ENCODE peak calls at places on chromosomes 1 and 21, in four cellular contexts. One of them, this sample, is unnamed.

GRCh38 chr21:45423201-45423955 is 18.4 kb downstream of the COL18A1 start:
- DNase-seq in heart right ventricle: peak
- DNase-seq in right cardiac atrium: peak
- DNase-seq in HCT116: no peak
- DNase-seq in this sample: no peak

GRCh38 chr1:31145581-31146117 is 80.1 kb upstream of the PUM1 start:
- DNase-seq in heart right ventricle: no peak
- DNase-seq in right cardiac atrium: no peak
- DNase-seq in HCT116: no peak
- DNase-seq in this sample: no peak

GRCh38 chr1:247322849-247323586 is 8.6 kb downstream of the ZNF496 start:
- DNase-seq in heart right ventricle: no peak
- DNase-seq in right cardiac atrium: no peak
- DNase-seq in HCT116: no peak
- DNase-seq in this sample: no peak

GRCh38 chr1:63914706-63915105 is 140.9 kb downstream of the ROR1 start:
- DNase-seq in heart right ventricle: no peak
- DNase-seq in right cardiac atrium: no peak
- DNase-seq in HCT116: no peak
- DNase-seq in this sample: no peak

GRCh38 chr21:39736716-39737115 is 8.3 kb upstream of the IGSF5 start:
- DNase-seq in heart right ventricle: no peak
- DNase-seq in right cardiac atrium: no peak
- DNase-seq in HCT116: no peak
- DNase-seq in this sample: no peak

GRCh38 chr1:5460974-5461373 is 531.3 kb downstream of the NPHP4 start:
- DNase-seq in heart right ventricle: no peak
- DNase-seq in right cardiac atrium: no peak
- DNase-seq in HCT116: no peak
- DNase-seq in this sample: no peak

GRCh38 chr1:52554756-52555155 is 1.9 kb upstream of the TUT4 start:
- DNase-seq in heart right ventricle: no peak
- DNase-seq in right cardiac atrium: no peak
- DNase-seq in HCT116: no peak
- DNase-seq in this sample: no peak

GRCh38 chr1:6099297-6099696 is 53.6 kb downstream of the KCNAB2 start:
- DNase-seq in heart right ventricle: no peak
- DNase-seq in right cardiac atrium: no peak
- DNase-seq in HCT116: no peak
- DNase-seq in this sample: no peak

GRCh38 chr21:25963186-25963585 is 207.4 kb downstream of the APP start:
- DNase-seq in heart right ventricle: no peak
- DNase-seq in right cardiac atrium: no peak
- DNase-seq in HCT116: peak
- DNase-seq in this sample: peak

GRCh38 chr1:228544021-228544850 is 57.1 kb downstream of the RNF187 start:
- DNase-seq in heart right ventricle: no peak
- DNase-seq in right cardiac atrium: no peak
- DNase-seq in HCT116: peak
- DNase-seq in this sample: no peak

GRCh38 chr1:196897158-196897828 is 9.4 kb downstream of the CFHR4 start:
- DNase-seq in heart right ventricle: no peak
- DNase-seq in right cardiac atrium: peak
- DNase-seq in HCT116: no peak
- DNase-seq in this sample: no peak

GRCh38 chr1:57061369-57061768 is 95.6 kb upstream of the C8B start:
- DNase-seq in heart right ventricle: no peak
- DNase-seq in right cardiac atrium: no peak
- DNase-seq in HCT116: no peak
- DNase-seq in this sample: no peak

GRCh38 chr1:43786975-43787374 is 79.6 kb downstream of the ST3GAL3 start:
- DNase-seq in heart right ventricle: no peak
- DNase-seq in right cardiac atrium: no peak
- DNase-seq in HCT116: no peak
- DNase-seq in this sample: no peak

GRCh38 chr1:46065405-46065804 is 67.0 kb downstream of the PIK3R3 start:
- DNase-seq in heart right ventricle: no peak
- DNase-seq in right cardiac atrium: no peak
- DNase-seq in HCT116: peak
- DNase-seq in this sample: no peak

GRCh38 chr1:8625981-8626898 is 191.2 kb downstream of the RERE start:
- DNase-seq in heart right ventricle: no peak
- DNase-seq in right cardiac atrium: no peak
- DNase-seq in HCT116: peak
- DNase-seq in this sample: no peak

GRCh38 chr1:228379165-228379460 is 27.5 kb downstream of the TRIM11 start:
- DNase-seq in heart right ventricle: peak
- DNase-seq in right cardiac atrium: peak
- DNase-seq in HCT116: no peak
- DNase-seq in this sample: no peak

GRCh38 chr1:154557939-154558609 is 388 bp downstream of the UBE2Q1 start:
- DNase-seq in heart right ventricle: peak
- DNase-seq in right cardiac atrium: peak
- DNase-seq in HCT116: no peak
- DNase-seq in this sample: no peak

GRCh38 chr1:42943166-42943565 is 15.5 kb downstream of the SLC2A1 start:
- DNase-seq in heart right ventricle: peak
- DNase-seq in right cardiac atrium: no peak
- DNase-seq in HCT116: peak
- DNase-seq in this sample: no peak

GRCh38 chr1:41704189-41704588 is 214.5 kb downstream of the HIVEP3 start:
- DNase-seq in heart right ventricle: no peak
- DNase-seq in right cardiac atrium: no peak
- DNase-seq in HCT116: no peak
- DNase-seq in this sample: no peak

GRCh38 chr1:176987016-176987415 is 177.5 kb downstream of the ASTN1 start:
- DNase-seq in heart right ventricle: no peak
- DNase-seq in right cardiac atrium: no peak
- DNase-seq in HCT116: no peak
- DNase-seq in this sample: no peak

GRCh38 chr1:234139966-234140365 is 233.3 kb upstream of the COA6 start:
- DNase-seq in heart right ventricle: no peak
- DNase-seq in right cardiac atrium: no peak
- DNase-seq in HCT116: no peak
- DNase-seq in this sample: peak

GRCh38 chr1:67170751-67171573 is 4.7 kb downstream of the IL23R start:
- DNase-seq in heart right ventricle: no peak
- DNase-seq in right cardiac atrium: no peak
- DNase-seq in HCT116: no peak
- DNase-seq in this sample: no peak

GRCh38 chr1:175154595-175155472 is 37.7 kb downstream of the KIAA0040 start:
- DNase-seq in heart right ventricle: peak
- DNase-seq in right cardiac atrium: peak
- DNase-seq in HCT116: peak
- DNase-seq in this sample: peak

GRCh38 chr1:58570817-58571216 is 6.2 kb downstream of the TACSTD2 start:
- DNase-seq in heart right ventricle: no peak
- DNase-seq in right cardiac atrium: no peak
- DNase-seq in HCT116: no peak
- DNase-seq in this sample: no peak

GRCh38 chr1:28718601-28719331 is 18.0 kb upstream of the YTHDF2 start:
- DNase-seq in heart right ventricle: no peak
- DNase-seq in right cardiac atrium: no peak
- DNase-seq in HCT116: no peak
- DNase-seq in this sample: no peak

GRCh38 chr1:69263982-69264381 is 303.7 kb upstream of the LRRC7 start:
- DNase-seq in heart right ventricle: no peak
- DNase-seq in right cardiac atrium: peak
- DNase-seq in HCT116: no peak
- DNase-seq in this sample: no peak

DNA sequence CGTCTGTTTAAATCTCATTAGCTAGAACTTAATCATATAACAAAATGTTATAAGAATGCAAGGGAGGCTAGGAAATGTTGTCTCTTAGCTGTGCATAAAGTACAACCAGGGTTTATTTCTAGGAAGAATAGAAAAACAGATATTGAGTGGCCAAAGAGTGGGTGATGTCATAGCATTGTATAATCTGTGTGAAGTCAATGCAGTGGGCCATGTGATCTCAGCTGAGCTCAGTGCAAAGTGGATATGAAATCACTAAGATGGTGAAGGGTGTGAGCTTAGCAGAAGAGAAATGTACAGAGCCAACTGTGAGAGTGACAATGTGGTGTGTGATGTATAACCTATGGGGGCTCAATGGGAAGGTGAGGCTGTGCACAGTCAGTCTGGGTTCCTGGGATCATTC is 29.7 kb upstream of the DUSP23 start:
- DNase-seq in heart right ventricle: no peak
- DNase-seq in right cardiac atrium: no peak
- DNase-seq in HCT116: no peak
- DNase-seq in this sample: no peak
- H3K4me3 ChIP-seq in heart right ventricle: no peak
- H3K4me3 ChIP-seq in right cardiac atrium: no peak
- H3K4me3 ChIP-seq in HCT116: no peak
- H3K4me3 ChIP-seq in this sample: no peak

GRCh38 chr1:219660666-219661463 is 48.0 kb upstream of the ZC3H11B start:
- DNase-seq in heart right ventricle: peak
- DNase-seq in right cardiac atrium: peak
- DNase-seq in HCT116: peak
- DNase-seq in this sample: peak
- H3K4me3 ChIP-seq in heart right ventricle: peak
- H3K4me3 ChIP-seq in right cardiac atrium: peak
- H3K4me3 ChIP-seq in HCT116: peak
- H3K4me3 ChIP-seq in this sample: no peak

GRCh38 chr1:75334876-75335275 is 200.7 kb downstream of the LHX8 start:
- DNase-seq in heart right ventricle: no peak
- DNase-seq in right cardiac atrium: no peak
- DNase-seq in HCT116: no peak
- DNase-seq in this sample: no peak
- H3K4me3 ChIP-seq in heart right ventricle: no peak
- H3K4me3 ChIP-seq in right cardiac atrium: no peak
- H3K4me3 ChIP-seq in HCT116: no peak
- H3K4me3 ChIP-seq in this sample: no peak

GRCh38 chr1:207831517-207832327 is 79.2 kb downstream of the CD34 start:
- DNase-seq in heart right ventricle: no peak
- DNase-seq in right cardiac atrium: no peak
- DNase-seq in HCT116: no peak
- DNase-seq in this sample: no peak
- H3K4me3 ChIP-seq in heart right ventricle: no peak
- H3K4me3 ChIP-seq in right cardiac atrium: no peak
- H3K4me3 ChIP-seq in HCT116: no peak
- H3K4me3 ChIP-seq in this sample: no peak

GRCh38 chr1:110916274-110916668 is 43.3 kb downstream of the CD53 start:
- DNase-seq in heart right ventricle: no peak
- DNase-seq in right cardiac atrium: no peak
- DNase-seq in HCT116: no peak
- DNase-seq in this sample: no peak
- H3K4me3 ChIP-seq in heart right ventricle: no peak
- H3K4me3 ChIP-seq in right cardiac atrium: no peak
- H3K4me3 ChIP-seq in HCT116: peak
- H3K4me3 ChIP-seq in this sample: no peak

GRCh38 chr1:145991799-145992412 is 4.5 kb downstream of the TXNIP start:
- DNase-seq in heart right ventricle: no peak
- DNase-seq in right cardiac atrium: no peak
- DNase-seq in HCT116: no peak
- DNase-seq in this sample: no peak
- H3K4me3 ChIP-seq in heart right ventricle: peak
- H3K4me3 ChIP-seq in right cardiac atrium: peak
- H3K4me3 ChIP-seq in HCT116: no peak
- H3K4me3 ChIP-seq in this sample: no peak

GRCh38 chr1:145947551-145947950 is 10.3 kb downstream of the LIX1L start:
- DNase-seq in heart right ventricle: no peak
- DNase-seq in right cardiac atrium: no peak
- DNase-seq in HCT116: no peak
- DNase-seq in this sample: no peak
- H3K4me3 ChIP-seq in heart right ventricle: no peak
- H3K4me3 ChIP-seq in right cardiac atrium: no peak
- H3K4me3 ChIP-seq in HCT116: no peak
- H3K4me3 ChIP-seq in this sample: no peak

GRCh38 chr1:54375331-54376084 is 30.7 kb downstream of the SSBP3 start:
- DNase-seq in heart right ventricle: peak
- DNase-seq in right cardiac atrium: no peak
- DNase-seq in HCT116: no peak
- DNase-seq in this sample: no peak

GRCh38 chr1:54376085-54377039 is 29.8 kb downstream of the SSBP3 start:
- DNase-seq in heart right ventricle: no peak
- DNase-seq in right cardiac atrium: no peak
- DNase-seq in HCT116: peak
- DNase-seq in this sample: no peak

GRCh38 chr1:54372978-54373377 is 33.2 kb downstream of the SSBP3 start:
- DNase-seq in heart right ventricle: no peak
- DNase-seq in right cardiac atrium: no peak
- DNase-seq in HCT116: no peak
- DNase-seq in this sample: no peak

GRCh38 chr1:54377040-54377691 is 29.0 kb downstream of the SSBP3 start:
- DNase-seq in heart right ventricle: no peak
- DNase-seq in right cardiac atrium: no peak
- DNase-seq in HCT116: no peak
- DNase-seq in this sample: no peak

GRCh38 chr1:54374766-54375165 is 31.4 kb downstream of the SSBP3 start:
- DNase-seq in heart right ventricle: no peak
- DNase-seq in right cardiac atrium: no peak
- DNase-seq in HCT116: no peak
- DNase-seq in this sample: no peak
- H3K4me3 ChIP-seq in heart right ventricle: no peak
- H3K4me3 ChIP-seq in right cardiac atrium: no peak
- H3K4me3 ChIP-seq in HCT116: no peak
- H3K4me3 ChIP-seq in this sample: no peak

GRCh38 chr1:241181971-241182370 is 175.0 kb downstream of the RGS7 start:
- DNase-seq in heart right ventricle: no peak
- DNase-seq in right cardiac atrium: no peak
- DNase-seq in HCT116: no peak
- DNase-seq in this sample: no peak

GRCh38 chr1:241180569-241180968 is 176.4 kb downstream of the RGS7 start:
- DNase-seq in heart right ventricle: no peak
- DNase-seq in right cardiac atrium: no peak
- DNase-seq in HCT116: no peak
- DNase-seq in this sample: no peak

GRCh38 chr1:241181471-241181870 is 175.5 kb downstream of the RGS7 start:
- DNase-seq in heart right ventricle: no peak
- DNase-seq in right cardiac atrium: no peak
- DNase-seq in HCT116: no peak
- DNase-seq in this sample: no peak

DNA sequence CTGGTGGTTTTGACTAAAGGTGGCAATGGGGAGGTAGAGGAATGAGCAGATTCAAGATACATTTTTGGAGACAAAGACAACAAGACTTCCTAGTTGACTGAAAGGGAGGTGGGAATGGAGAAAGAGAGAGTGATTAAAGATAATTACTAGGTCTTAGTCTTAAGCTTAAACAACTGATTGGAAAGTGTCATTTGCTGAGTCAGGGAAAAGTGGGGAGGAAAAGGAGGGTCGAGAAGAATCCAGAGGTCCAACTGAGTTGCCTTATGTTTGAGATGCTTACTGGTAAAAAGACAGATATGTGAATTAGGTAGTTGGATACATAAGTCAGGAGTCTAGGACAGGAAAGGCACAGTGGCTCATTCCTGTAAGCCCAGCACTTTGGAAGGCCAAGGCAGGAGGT is 179.3 kb downstream of the RGS7 start:
- DNase-seq in heart right ventricle: no peak
- DNase-seq in right cardiac atrium: no peak
- DNase-seq in HCT116: no peak
- DNase-seq in this sample: no peak
- H3K4me3 ChIP-seq in heart right ventricle: no peak
- H3K4me3 ChIP-seq in right cardiac atrium: no peak
- H3K4me3 ChIP-seq in HCT116: no peak
- H3K4me3 ChIP-seq in this sample: no peak

This sample was measured in Panc1.